ENCODE peak calls at places on chromosome 16, in nine cellular contexts. S is psoas muscle; U is hepatocyte; X is stimulated activated CD4-positive, alpha-beta T cell treated with anti-CD3 and anti-CD28 coated beads, Interleukin-4, amount 100 ng/mL, for 4 hours; Q is iPS-NIHi11; A is caudate nucleus; T is midbrain; M is right cardiac atrium; W is fibroblast of pulmonary artery. P is an unnamed sample.

GRCh38 chr16:80719573-80719972 is 84.8 kb downstream of the CDYL2 start:
- DNase-seq in U (no peak), S (no peak), X (no peak), M (no peak), T (no peak), A (no peak), W (no peak), Q (no peak), P (no peak)

GRCh38 chr16:66182592-66182991 is 183.9 kb upstream of the CDH5 start:
- DNase-seq in X (no peak), U (no peak), M (no peak), S (no peak), T (no peak), W (no peak), A (no peak), Q (no peak), P (no peak)

GRCh38 chr16:70709457-70709856 is 23.6 kb upstream of the MTSS2 start:
- DNase-seq in A (no peak), X (no peak), Q (no peak), U (no peak), M (no peak), T (no peak), S (no peak), W (no peak), P (no peak)

GRCh38 chr16:89467382-89467781 is 23.0 kb downstream of the ANKRD11 start:
- DNase-seq in Q (no peak), W (no peak), X (no peak), S (no peak), T (no peak), A (no peak), U (no peak), M (no peak), P (no peak)

GRCh38 chr16:10571354-10571753 is 9.0 kb downstream of the EMP2 start:
- DNase-seq in A (no peak), M (no peak), X (no peak), U (no peak), S (no peak), W (no peak), Q (no peak), T (no peak), P (no peak)

GRCh38 chr16:57846078-57846697 is 43.9 kb upstream of the KIFC3 start:
- DNase-seq in T (no peak), S (no peak), M (no peak), U (no peak), Q (peak), A (no peak), X (no peak), W (no peak), P (no peak)

GRCh38 chr16:25013751-25014499 is 1.2 kb downstream of the ARHGAP17 start:
- DNase-seq in X (no peak), M (no peak), W (no peak), A (no peak), Q (no peak), T (peak), S (no peak), U (no peak), P (no peak)

GRCh38 chr16:80527297-80527696 is 13.5 kb upstream of the DYNLRB2 start:
- DNase-seq in M (no peak), Q (peak), U (peak), X (peak), T (no peak), A (no peak), W (peak), S (no peak), P (peak)

GRCh38 chr16:3101018-3101840 is 2.1 kb upstream of the ZSCAN10 start:
- DNase-seq in X (no peak), M (peak), T (no peak), U (peak), Q (no peak), S (peak), A (no peak), W (peak), P (peak)

GRCh38 chr16:52434224-52434623 is 112.7 kb downstream of the TOX3 start:
- DNase-seq in M (no peak), X (no peak), A (no peak), T (no peak), U (no peak), W (no peak), S (no peak), Q (no peak), P (no peak)

GRCh38 chr16:46573008-46573833 is 48.0 kb downstream of the SHCBP1 start:
- DNase-seq in A (no peak), X (no peak), Q (peak), T (no peak), W (peak), S (no peak), U (no peak), M (no peak), P (peak)

GRCh38 chr16:21608647-21609328 is 9.4 kb downstream of the METTL9 start:
- DNase-seq in A (no peak), S (no peak), Q (no peak), M (no peak), U (no peak), T (no peak), X (no peak), W (peak), P (peak)

GRCh38 chr16:1105888-1106620 is 10.0 kb upstream of the C1QTNF8 start:
- DNase-seq in X (peak), T (peak), A (peak), M (peak), Q (peak), W (peak), U (peak), S (peak), P (peak)

GRCh38 chr16:6247771-6248170 is 1084.9 kb upstream of the RBFOX1 start:
- DNase-seq in S (no peak), Q (no peak), M (no peak), W (no peak), U (no peak), X (no peak), T (peak), A (no peak), P (no peak)

GRCh38 chr16:2339521-2340484 is 725 bp downstream of the ABCA3 start:
- DNase-seq in S (peak), A (peak), U (peak), T (peak), M (peak), X (peak), Q (peak), W (no peak), P (peak)

GRCh38 chr16:85490971-85491771 is 122.0 kb upstream of the GSE1 start:
- DNase-seq in T (no peak), M (no peak), S (no peak), Q (peak), W (no peak), U (peak), X (peak), A (no peak), P (no peak)

GRCh38 chr16:1941162-1941923 is 1.7 kb downstream of the MSRB1 start:
- DNase-seq in A (no peak), M (no peak), X (no peak), S (peak), U (no peak), W (no peak), T (no peak), Q (no peak), P (no peak)

GRCh38 chr16:85947511-85948509 is 48.8 kb downstream of the IRF8 start:
- DNase-seq in A (no peak), X (peak), W (no peak), S (no peak), U (no peak), Q (no peak), T (no peak), M (no peak), P (no peak)

GRCh38 chr16:58652741-58653140 is 23.1 kb upstream of the CNOT1 start:
- DNase-seq in U (no peak), T (no peak), Q (peak), S (no peak), W (peak), X (no peak), A (no peak), M (no peak), P (peak)

GRCh38 chr16:87648236-87648635 is 45.9 kb downstream of the JPH3 start:
- DNase-seq in S (no peak), A (no peak), M (peak), Q (no peak), T (no peak), U (no peak), X (no peak), W (no peak), P (no peak)

GRCh38 chr16:54657058-54657708 is 273.5 kb upstream of the IRX5 start:
- DNase-seq in U (peak), W (peak), S (no peak), M (no peak), A (no peak), Q (no peak), X (no peak), T (no peak), P (no peak)